ENCODE peak calls at places on chromosome 15, in nine cellular contexts. One of them, this sample, is unnamed. For H3K36me3, the result is how much of the 10 kb centered on the place peaks cover.

GRCh38 chr15:71245588-71245987 is 130.3 kb downstream of the THSD4 start:
- DNase-seq in neural progenitor cell: no peak
- DNase-seq in keratinocyte: no peak
- DNase-seq in DND-41: no peak
- DNase-seq in PC-3: no peak
- DNase-seq in fibroblast of lung: no peak
- DNase-seq in GM23338: no peak
- DNase-seq in IMR-90: no peak
- DNase-seq in mammary epithelial cell: no peak
- DNase-seq in this sample: no peak

GRCh38 chr15:75171408-75171807 is 30.3 kb upstream of the C15orf39 start:
- DNase-seq in neural progenitor cell: no peak
- DNase-seq in keratinocyte: no peak
- DNase-seq in DND-41: peak
- DNase-seq in PC-3: peak
- DNase-seq in fibroblast of lung: peak
- DNase-seq in GM23338: no peak
- DNase-seq in IMR-90: peak
- DNase-seq in mammary epithelial cell: peak
- DNase-seq in this sample: no peak

GRCh38 chr15:68833734-68834334 is 13.1 kb upstream of the ANP32A start:
- DNase-seq in neural progenitor cell: no peak
- DNase-seq in keratinocyte: no peak
- DNase-seq in DND-41: peak
- DNase-seq in PC-3: no peak
- DNase-seq in fibroblast of lung: peak
- DNase-seq in GM23338: no peak
- DNase-seq in IMR-90: no peak
- DNase-seq in mammary epithelial cell: no peak
- DNase-seq in this sample: peak

GRCh38 chr15:74616020-74616939 is 644 bp downstream of the CLK3 start:
- DNase-seq in neural progenitor cell: peak
- DNase-seq in keratinocyte: no peak
- DNase-seq in DND-41: peak
- DNase-seq in PC-3: peak
- DNase-seq in fibroblast of lung: peak
- DNase-seq in GM23338: peak
- DNase-seq in IMR-90: peak
- DNase-seq in mammary epithelial cell: peak
- DNase-seq in this sample: peak

GRCh38 chr15:61049934-61050333 is 179.2 kb downstream of the RORA start:
- DNase-seq in neural progenitor cell: no peak
- DNase-seq in keratinocyte: no peak
- DNase-seq in DND-41: no peak
- DNase-seq in PC-3: peak
- DNase-seq in fibroblast of lung: peak
- DNase-seq in GM23338: no peak
- DNase-seq in IMR-90: peak
- DNase-seq in mammary epithelial cell: no peak
- DNase-seq in this sample: no peak

GRCh38 chr15:58369261-58369699 is 62.5 kb upstream of the LIPC start:
- DNase-seq in neural progenitor cell: no peak
- DNase-seq in keratinocyte: no peak
- DNase-seq in DND-41: peak
- DNase-seq in PC-3: peak
- DNase-seq in fibroblast of lung: peak
- DNase-seq in GM23338: no peak
- DNase-seq in IMR-90: peak
- DNase-seq in mammary epithelial cell: no peak
- DNase-seq in this sample: no peak

GRCh38 chr15:35308802-35309201 is 223.7 kb upstream of the NANOGP8 start:
- DNase-seq in neural progenitor cell: no peak
- DNase-seq in keratinocyte: no peak
- DNase-seq in DND-41: no peak
- DNase-seq in PC-3: peak
- DNase-seq in fibroblast of lung: peak
- DNase-seq in GM23338: no peak
- DNase-seq in IMR-90: peak
- DNase-seq in mammary epithelial cell: peak
- DNase-seq in this sample: no peak

GRCh38 chr15:53978248-53978906 is at the start of gene UNC13C:
- DNase-seq in neural progenitor cell: peak
- DNase-seq in keratinocyte: no peak
- DNase-seq in DND-41: no peak
- DNase-seq in PC-3: no peak
- DNase-seq in fibroblast of lung: peak
- DNase-seq in GM23338: peak
- DNase-seq in IMR-90: no peak
- DNase-seq in mammary epithelial cell: peak
- DNase-seq in this sample: no peak

GRCh38 chr15:56871180-56871579 is 47.3 kb upstream of the TCF12 start:
- DNase-seq in neural progenitor cell: no peak
- DNase-seq in keratinocyte: no peak
- DNase-seq in DND-41: no peak
- DNase-seq in PC-3: peak
- DNase-seq in fibroblast of lung: peak
- DNase-seq in GM23338: peak
- DNase-seq in IMR-90: peak
- DNase-seq in mammary epithelial cell: peak
- DNase-seq in this sample: no peak

GRCh38 chr15:87827126-87827525 is 429.4 kb downstream of the NTRK3 start:
- DNase-seq in neural progenitor cell: no peak
- DNase-seq in keratinocyte: no peak
- DNase-seq in DND-41: no peak
- DNase-seq in PC-3: peak
- DNase-seq in fibroblast of lung: peak
- DNase-seq in GM23338: no peak
- DNase-seq in IMR-90: peak
- DNase-seq in mammary epithelial cell: no peak
- DNase-seq in this sample: no peak

DNA sequence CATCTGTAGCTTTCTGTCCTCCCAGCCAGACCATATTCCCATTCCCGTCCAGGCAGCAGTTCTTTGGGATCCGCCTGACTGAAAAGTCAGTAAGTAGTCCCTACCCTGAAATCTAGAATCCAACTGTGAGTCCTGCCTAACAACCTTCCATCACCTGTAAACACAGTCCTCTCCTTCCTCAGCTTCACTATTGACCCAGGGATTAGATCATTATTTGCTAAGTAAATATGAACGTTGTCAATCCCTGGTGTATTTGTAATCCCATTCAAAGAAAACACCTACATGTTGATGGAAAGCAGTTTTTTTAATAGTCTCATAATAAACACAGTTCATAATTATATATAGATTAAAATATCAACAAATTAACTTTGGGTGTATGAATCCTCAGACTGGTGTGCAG is 732 bp downstream of the SAXO2 start:
- DNase-seq in neural progenitor cell: peak
- DNase-seq in keratinocyte: no peak
- DNase-seq in DND-41: no peak
- DNase-seq in PC-3: peak
- DNase-seq in fibroblast of lung: no peak
- DNase-seq in GM23338: peak
- DNase-seq in IMR-90: no peak
- DNase-seq in mammary epithelial cell: no peak
- DNase-seq in this sample: no peak
- H3K27ac ChIP-seq in neural progenitor cell: no peak
- H3K27ac ChIP-seq in keratinocyte: peak
- H3K27ac ChIP-seq in DND-41: no peak
- H3K27ac ChIP-seq in PC-3: peak
- H3K27ac ChIP-seq in fibroblast of lung: no peak
- H3K27ac ChIP-seq in GM23338: no peak
- H3K27ac ChIP-seq in IMR-90: no peak
- H3K27ac ChIP-seq in mammary epithelial cell: peak
- H3K27ac ChIP-seq in this sample: no peak

GRCh38 chr15:97235285-97235985 is 725.1 kb upstream of the ARRDC4 start:
- DNase-seq in neural progenitor cell: peak
- DNase-seq in keratinocyte: no peak
- DNase-seq in DND-41: peak
- DNase-seq in PC-3: peak
- DNase-seq in fibroblast of lung: peak
- DNase-seq in GM23338: peak
- DNase-seq in IMR-90: peak
- DNase-seq in mammary epithelial cell: peak
- DNase-seq in this sample: peak
- H2AFZ ChIP-seq in neural progenitor cell: no peak
- H2AFZ ChIP-seq in keratinocyte: no peak
- H2AFZ ChIP-seq in DND-41: no peak
- H2AFZ ChIP-seq in PC-3: no peak
- H2AFZ ChIP-seq in fibroblast of lung: peak
- H2AFZ ChIP-seq in GM23338: no peak
- H2AFZ ChIP-seq in IMR-90: peak
- H2AFZ ChIP-seq in mammary epithelial cell: no peak
- H2AFZ ChIP-seq in this sample: no peak

DNA sequence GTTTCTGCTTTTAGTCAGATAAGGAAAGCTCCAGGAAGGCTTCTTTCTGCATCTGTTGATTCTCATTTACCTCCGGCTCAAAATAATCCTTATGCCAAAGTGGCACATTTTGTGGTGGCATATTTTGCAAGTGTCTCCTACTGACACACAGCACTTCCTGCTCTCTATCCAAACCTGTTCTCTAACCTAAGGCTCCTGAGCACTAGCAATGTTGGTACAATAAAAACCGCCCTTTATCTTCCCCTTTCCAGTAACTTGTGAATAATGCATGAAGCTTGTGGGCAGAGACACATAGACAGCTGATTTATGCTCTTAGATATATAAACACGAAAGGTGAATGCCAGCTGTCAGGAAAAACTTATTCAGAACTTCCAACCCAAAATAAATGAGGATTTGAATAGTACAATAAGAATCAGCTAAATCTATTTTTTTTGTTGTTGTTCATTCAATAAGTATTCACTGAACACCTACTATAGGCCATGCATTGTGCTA is 34.6 kb upstream of the ARPIN start:
- DNase-seq in neural progenitor cell: no peak
- DNase-seq in keratinocyte: no peak
- DNase-seq in DND-41: no peak
- DNase-seq in PC-3: no peak
- DNase-seq in fibroblast of lung: no peak
- DNase-seq in GM23338: no peak
- DNase-seq in IMR-90: no peak
- DNase-seq in mammary epithelial cell: no peak
- DNase-seq in this sample: no peak
- H3K36me3 ChIP-seq in neural progenitor cell: under half
- H3K36me3 ChIP-seq in keratinocyte: under half
- H3K36me3 ChIP-seq in DND-41: under half
- H3K36me3 ChIP-seq in PC-3: under half
- H3K36me3 ChIP-seq in fibroblast of lung: under half
- H3K36me3 ChIP-seq in GM23338: under half
- H3K36me3 ChIP-seq in IMR-90: under half
- H3K36me3 ChIP-seq in mammary epithelial cell: under half
- H3K36me3 ChIP-seq in this sample: under half

GRCh38 chr15:101148166-101148880 is 103.5 kb downstream of the CHSY1 start:
- DNase-seq in neural progenitor cell: no peak
- DNase-seq in keratinocyte: no peak
- DNase-seq in DND-41: no peak
- DNase-seq in PC-3: no peak
- DNase-seq in fibroblast of lung: no peak
- DNase-seq in GM23338: no peak
- DNase-seq in IMR-90: no peak
- DNase-seq in mammary epithelial cell: no peak
- DNase-seq in this sample: no peak

GRCh38 chr15:101145362-101145761 is 106.5 kb downstream of the CHSY1 start:
- DNase-seq in neural progenitor cell: no peak
- DNase-seq in keratinocyte: no peak
- DNase-seq in DND-41: no peak
- DNase-seq in PC-3: no peak
- DNase-seq in fibroblast of lung: peak
- DNase-seq in GM23338: peak
- DNase-seq in IMR-90: peak
- DNase-seq in mammary epithelial cell: no peak
- DNase-seq in this sample: no peak

GRCh38 chr15:101147181-101147580 is 104.7 kb downstream of the CHSY1 start:
- DNase-seq in neural progenitor cell: no peak
- DNase-seq in keratinocyte: no peak
- DNase-seq in DND-41: no peak
- DNase-seq in PC-3: no peak
- DNase-seq in fibroblast of lung: no peak
- DNase-seq in GM23338: no peak
- DNase-seq in IMR-90: no peak
- DNase-seq in mammary epithelial cell: no peak
- DNase-seq in this sample: no peak

GRCh38 chr15:101148881-101149664 is 102.8 kb downstream of the CHSY1 start:
- DNase-seq in neural progenitor cell: no peak
- DNase-seq in keratinocyte: no peak
- DNase-seq in DND-41: no peak
- DNase-seq in PC-3: no peak
- DNase-seq in fibroblast of lung: no peak
- DNase-seq in GM23338: no peak
- DNase-seq in IMR-90: no peak
- DNase-seq in mammary epithelial cell: no peak
- DNase-seq in this sample: no peak

GRCh38 chr15:101146118-101146702 is 105.6 kb downstream of the CHSY1 start:
- DNase-seq in neural progenitor cell: no peak
- DNase-seq in keratinocyte: no peak
- DNase-seq in DND-41: no peak
- DNase-seq in PC-3: no peak
- DNase-seq in fibroblast of lung: no peak
- DNase-seq in GM23338: no peak
- DNase-seq in IMR-90: no peak
- DNase-seq in mammary epithelial cell: no peak
- DNase-seq in this sample: no peak
- H3K27ac ChIP-seq in neural progenitor cell: no peak
- H3K27ac ChIP-seq in keratinocyte: no peak
- H3K27ac ChIP-seq in DND-41: no peak
- H3K27ac ChIP-seq in PC-3: no peak
- H3K27ac ChIP-seq in fibroblast of lung: no peak
- H3K27ac ChIP-seq in GM23338: no peak
- H3K27ac ChIP-seq in IMR-90: no peak
- H3K27ac ChIP-seq in mammary epithelial cell: no peak
- H3K27ac ChIP-seq in this sample: no peak

DNA sequence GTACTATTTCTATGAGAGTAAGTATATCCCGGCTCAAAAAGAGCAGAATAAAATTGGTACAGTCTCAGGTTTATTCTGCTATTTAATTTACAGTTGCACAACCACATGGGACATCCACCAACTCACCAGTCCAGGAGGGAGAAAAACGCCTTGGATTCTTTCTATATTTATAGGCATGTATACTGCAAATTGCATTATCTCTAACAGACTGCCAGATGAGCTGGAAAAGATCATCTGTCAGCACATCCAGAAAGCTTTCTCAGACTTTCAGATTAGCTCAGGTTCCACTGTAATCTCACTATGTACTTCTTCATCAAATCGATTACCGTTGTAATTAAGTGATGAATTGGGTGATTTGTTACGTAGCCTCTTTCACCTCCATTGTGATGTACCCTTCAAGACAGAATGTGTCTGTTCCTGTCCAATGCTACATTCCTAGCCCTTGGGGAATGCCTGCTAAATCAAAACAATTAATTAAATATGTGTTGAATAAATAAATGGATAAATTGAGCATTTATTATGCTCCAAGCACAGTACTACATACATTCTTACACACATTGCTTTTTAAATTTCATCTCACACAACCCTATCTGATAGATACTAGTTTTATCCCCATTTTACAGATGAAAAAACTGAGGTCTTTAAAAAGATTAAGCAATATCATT is 38.1 kb upstream of the TMC3 start:
- DNase-seq in neural progenitor cell: no peak
- DNase-seq in keratinocyte: no peak
- DNase-seq in DND-41: no peak
- DNase-seq in PC-3: no peak
- DNase-seq in fibroblast of lung: no peak
- DNase-seq in GM23338: no peak
- DNase-seq in IMR-90: no peak
- DNase-seq in mammary epithelial cell: no peak
- DNase-seq in this sample: no peak
- H2AFZ ChIP-seq in neural progenitor cell: no peak
- H2AFZ ChIP-seq in keratinocyte: no peak
- H2AFZ ChIP-seq in DND-41: no peak
- H2AFZ ChIP-seq in PC-3: no peak
- H2AFZ ChIP-seq in fibroblast of lung: no peak
- H2AFZ ChIP-seq in GM23338: no peak
- H2AFZ ChIP-seq in IMR-90: no peak
- H2AFZ ChIP-seq in mammary epithelial cell: no peak
- H2AFZ ChIP-seq in this sample: no peak

This sample was measured in OCI-LY7.